ENCODE peak calls at places on chromosomes 16 and 17, in nine cellular contexts. One of them, this sample, is unnamed.
A peak's percentile ranks its signal among the peaks of the same experiment; 100 is the strongest.

GRCh38 chr16:53713403-53714013 is 9.6 kb downstream of the FTO start:
- DNase-seq in COLO829: no peak
- DNase-seq in COR-L47: no peak
- DNase-seq in aorta: no peak
- DNase-seq in germinal center: no peak
- DNase-seq in GM19239: no peak
- DNase-seq in AG09319: no peak
- DNase-seq in Caco-2: no peak
- DNase-seq in Peyer's patch: no peak
- DNase-seq in this sample: no peak

GRCh38 chr16:87352818-87353217 is 30.8 kb downstream of the FBXO31 start:
- DNase-seq in COLO829: no peak
- DNase-seq in COR-L47: no peak
- DNase-seq in aorta: no peak
- DNase-seq in germinal center: no peak
- DNase-seq in GM19239: no peak
- DNase-seq in AG09319: no peak
- DNase-seq in Caco-2: no peak
- DNase-seq in Peyer's patch: no peak
- DNase-seq in this sample: no peak

GRCh38 chr16:11572301-11572995 is 14.3 kb downstream of the LITAF start:
- DNase-seq in COLO829: no peak
- DNase-seq in COR-L47: no peak
- DNase-seq in aorta: peak; percentile 61
- DNase-seq in germinal center: no peak
- DNase-seq in GM19239: no peak
- DNase-seq in AG09319: no peak
- DNase-seq in Caco-2: no peak
- DNase-seq in Peyer's patch: peak; percentile 76
- DNase-seq in this sample: no peak

GRCh38 chr17:6070895-6071511 is 824 bp downstream of the WSCD1 start:
- DNase-seq in COLO829: no peak
- DNase-seq in COR-L47: peak; percentile 6
- DNase-seq in aorta: peak; percentile 73
- DNase-seq in germinal center: no peak
- DNase-seq in GM19239: no peak
- DNase-seq in AG09319: no peak
- DNase-seq in Caco-2: no peak
- DNase-seq in Peyer's patch: no peak
- DNase-seq in this sample: no peak

GRCh38 chr16:1049976-1050247 is 22.6 kb upstream of the SSTR5 start:
- DNase-seq in COLO829: no peak
- DNase-seq in COR-L47: no peak
- DNase-seq in aorta: no peak
- DNase-seq in germinal center: no peak
- DNase-seq in GM19239: no peak
- DNase-seq in AG09319: no peak
- DNase-seq in Caco-2: no peak
- DNase-seq in Peyer's patch: no peak
- DNase-seq in this sample: no peak

GRCh38 chr16:66344533-66345145 is 21.9 kb upstream of the CDH5 start:
- DNase-seq in COLO829: no peak
- DNase-seq in COR-L47: peak; percentile 53
- DNase-seq in aorta: no peak
- DNase-seq in germinal center: peak; percentile 42
- DNase-seq in GM19239: no peak
- DNase-seq in AG09319: peak; percentile 12
- DNase-seq in Caco-2: peak; percentile 55
- DNase-seq in Peyer's patch: peak; percentile 74
- DNase-seq in this sample: no peak

GRCh38 chr16:899678-900060 is 71.1 kb downstream of the LMF1 start:
- DNase-seq in COLO829: no peak
- DNase-seq in COR-L47: no peak
- DNase-seq in aorta: no peak
- DNase-seq in germinal center: no peak
- DNase-seq in GM19239: no peak
- DNase-seq in AG09319: no peak
- DNase-seq in Caco-2: no peak
- DNase-seq in Peyer's patch: no peak
- DNase-seq in this sample: no peak

GRCh38 chr16:30444231-30445148 is 1.2 kb downstream of the SEPHS2 start:
- DNase-seq in COLO829: no peak
- DNase-seq in COR-L47: no peak
- DNase-seq in aorta: no peak
- DNase-seq in germinal center: no peak
- DNase-seq in GM19239: no peak
- DNase-seq in AG09319: no peak
- DNase-seq in Caco-2: no peak
- DNase-seq in Peyer's patch: no peak
- DNase-seq in this sample: no peak

GRCh38 chr17:41326173-41327145 is 10.9 kb upstream of the KRTAP17-1 start:
- DNase-seq in COLO829: no peak
- DNase-seq in COR-L47: no peak
- DNase-seq in aorta: no peak
- DNase-seq in germinal center: no peak
- DNase-seq in GM19239: no peak
- DNase-seq in AG09319: no peak
- DNase-seq in Caco-2: no peak
- DNase-seq in Peyer's patch: no peak
- DNase-seq in this sample: no peak

GRCh38 chr17:29526322-29526721 is 40.5 kb downstream of the ABHD15 start:
- DNase-seq in COLO829: no peak
- DNase-seq in COR-L47: no peak
- DNase-seq in aorta: no peak
- DNase-seq in germinal center: no peak
- DNase-seq in GM19239: no peak
- DNase-seq in AG09319: no peak
- DNase-seq in Caco-2: peak; percentile 35
- DNase-seq in Peyer's patch: no peak
- DNase-seq in this sample: no peak

GRCh38 chr16:525520-526180 is 1.9 kb upstream of the CAPN15 start:
- DNase-seq in COLO829: peak; percentile 65
- DNase-seq in COR-L47: no peak
- DNase-seq in aorta: no peak
- DNase-seq in germinal center: no peak
- DNase-seq in GM19239: peak; percentile 54
- DNase-seq in AG09319: peak; percentile 29
- DNase-seq in Caco-2: no peak
- DNase-seq in Peyer's patch: peak; percentile 79
- DNase-seq in this sample: no peak